ENCODE peak calls at places on chromosomes 4 and X, in five cellular contexts. K, T, S, L and R are unnamed samples.

GRCh38 chrX:17637235-17637634 is 100.1 kb upstream of the SCML1 start:
- DNase-seq in K (no peak), T (no peak), S (no peak), L (no peak), R (no peak)

GRCh38 chr4:154911097-154911496 is 130.0 kb downstream of the RBM46 start:
- DNase-seq in K (no peak), T (no peak), S (no peak), L (no peak), R (no peak)

GRCh38 chrX:153766098-153766817 is 2.2 kb downstream of the PLXNB3 start:
- DNase-seq in K (peak), T (no peak), S (no peak), L (peak), R (peak)

GRCh38 chr4:86242677-86243076 is 117.2 kb downstream of the MAPK10 start:
- DNase-seq in K (no peak), T (no peak), S (no peak), L (no peak), R (no peak)

GRCh38 chr4:112086036-112086434 is 59.2 kb upstream of the FAM241A start:
- DNase-seq in K (no peak), T (no peak), S (no peak), L (no peak), R (no peak)

GRCh38 chr4:109557433-109557832 is 2.6 kb upstream of the MCUB start:
- DNase-seq in K (no peak), T (no peak), S (no peak), L (no peak), R (no peak)

GRCh38 chr4:105679186-105679585 is 29.3 kb downstream of the INTS12 start:
- DNase-seq in K (no peak), T (no peak), S (no peak), L (no peak), R (no peak)

GRCh38 chr4:124061413-124061812 is 651.1 kb downstream of the ANKRD50 start:
- DNase-seq in K (no peak), T (no peak), S (no peak), L (no peak), R (no peak)

GRCh38 chr4:123889376-123889945 is 492.9 kb downstream of the SPRY1 start:
- DNase-seq in K (no peak), T (no peak), S (no peak), L (no peak), R (no peak)

GRCh38 chrX:80430826-80431501 is 10.7 kb downstream of the TENT5D start:
- DNase-seq in K (peak), T (no peak), S (peak), L (no peak), R (no peak)

GRCh38 chrX:125203379-125203736 is 116.3 kb upstream of the TEX13C start:
- DNase-seq in K (no peak), T (no peak), S (peak), L (no peak), R (no peak)

GRCh38 chr4:122539861-122540465 is 80.9 kb downstream of the IL21 start:
- DNase-seq in K (no peak), T (no peak), S (no peak), L (no peak), R (no peak)

GRCh38 chr4:1862055-1862911 is 6.3 kb upstream of the LETM1 start:
- DNase-seq in K (peak), T (no peak), S (no peak), L (peak), R (peak)

GRCh38 chr4:7389719-7390118 is 45.0 kb downstream of the PSAPL1 start:
- DNase-seq in K (no peak), T (no peak), S (peak), L (no peak), R (no peak)

GRCh38 chrX:93422693-93423092 is 250.7 kb downstream of the NAP1L3 start:
- DNase-seq in K (peak), T (no peak), S (no peak), L (no peak), R (no peak)

GRCh38 chrX:31232506-31232905 is 160.7 kb upstream of the FTHL17 start:
- DNase-seq in K (no peak), T (no peak), S (no peak), L (no peak), R (no peak)

GRCh38 chr4:148434075-148434773 is 8.0 kb downstream of the NR3C2 start:
- DNase-seq in K (no peak), T (no peak), S (no peak), L (no peak), R (no peak)

GRCh38 chrX:110402091-110402854 is 43.6 kb downstream of the RTL9 start:
- DNase-seq in K (peak), T (no peak), S (no peak), L (no peak), R (no peak)

GRCh38 chr4:126530996-126531585 is 1101.7 kb upstream of the INTU start:
- DNase-seq in K (no peak), T (no peak), S (no peak), L (no peak), R (no peak)

GRCh38 chr4:117421706-117422105 is 336.3 kb upstream of the TRAM1L1 start:
- DNase-seq in K (no peak), T (no peak), S (no peak), L (no peak), R (no peak)

GRCh38 chr4:176753049-176753448 is 39.7 kb downstream of the VEGFC start:
- DNase-seq in K (no peak), T (no peak), S (no peak), L (no peak), R (no peak)

GRCh38 chr4:109648266-109648996 is 54.8 kb downstream of the CASP6 start:
- DNase-seq in K (no peak), T (peak), S (no peak), L (no peak), R (peak)

GRCh38 chr4:20512053-20512810 is 188.0 kb upstream of the PACRGL start:
- DNase-seq in K (no peak), T (no peak), S (no peak), L (no peak), R (no peak)

GRCh38 chrX:130060122-130061069 is 49.9 kb downstream of the ELF4 start:
- DNase-seq in K (peak), T (no peak), S (peak), L (peak), R (peak)

GRCh38 chrX:24154490-24155034 is 5.0 kb downstream of the ZFX start:
- DNase-seq in K (no peak), T (no peak), S (no peak), L (no peak), R (no peak)

GRCh38 chrX:50903387-50904027 is 7.0 kb upstream of the BMP15 start:
- DNase-seq in K (peak), T (no peak), S (peak), L (no peak), R (peak)

GRCh38 chr4:135267148-135267878 is 1065.7 kb upstream of the PABPC4L start:
- DNase-seq in K (no peak), T (no peak), S (no peak), L (no peak), R (no peak)

GRCh38 chr4:153792893-153793227 is 4.0 kb upstream of the SFRP2 start:
- DNase-seq in K (no peak), T (no peak), S (no peak), L (no peak), R (no peak)

GRCh38 chrX:9724711-9725110 is 40.9 kb downstream of the GPR143 start:
- DNase-seq in K (no peak), T (no peak), S (no peak), L (no peak), R (no peak)

GRCh38 chrX:45712067-45712466 is 511.4 kb upstream of the DIPK2B start:
- DNase-seq in K (no peak), T (no peak), S (no peak), L (no peak), R (no peak)

GRCh38 chr4:65096630-65097029 is 573.7 kb downstream of the EPHA5 start:
- DNase-seq in K (no peak), T (no peak), S (no peak), L (no peak), R (no peak)

GRCh38 chr4:143375326-143376073 is 38.8 kb downstream of the GAB1 start:
- DNase-seq in K (peak), T (no peak), S (no peak), L (no peak), R (no peak)

GRCh38 chrX:103274284-103274683 is 2.3 kb downstream of the TCEAL5 start:
- DNase-seq in K (no peak), T (no peak), S (no peak), L (no peak), R (no peak)

GRCh38 chr4:130124066-130124465 is 1028.1 kb downstream of the C4orf33 start:
- DNase-seq in K (no peak), T (no peak), S (no peak), L (no peak), R (no peak)

GRCh38 chr4:16865897-16866283 is 32.6 kb downstream of the LDB2 start:
- DNase-seq in K (no peak), T (no peak), S (no peak), L (no peak), R (no peak)

DNA sequence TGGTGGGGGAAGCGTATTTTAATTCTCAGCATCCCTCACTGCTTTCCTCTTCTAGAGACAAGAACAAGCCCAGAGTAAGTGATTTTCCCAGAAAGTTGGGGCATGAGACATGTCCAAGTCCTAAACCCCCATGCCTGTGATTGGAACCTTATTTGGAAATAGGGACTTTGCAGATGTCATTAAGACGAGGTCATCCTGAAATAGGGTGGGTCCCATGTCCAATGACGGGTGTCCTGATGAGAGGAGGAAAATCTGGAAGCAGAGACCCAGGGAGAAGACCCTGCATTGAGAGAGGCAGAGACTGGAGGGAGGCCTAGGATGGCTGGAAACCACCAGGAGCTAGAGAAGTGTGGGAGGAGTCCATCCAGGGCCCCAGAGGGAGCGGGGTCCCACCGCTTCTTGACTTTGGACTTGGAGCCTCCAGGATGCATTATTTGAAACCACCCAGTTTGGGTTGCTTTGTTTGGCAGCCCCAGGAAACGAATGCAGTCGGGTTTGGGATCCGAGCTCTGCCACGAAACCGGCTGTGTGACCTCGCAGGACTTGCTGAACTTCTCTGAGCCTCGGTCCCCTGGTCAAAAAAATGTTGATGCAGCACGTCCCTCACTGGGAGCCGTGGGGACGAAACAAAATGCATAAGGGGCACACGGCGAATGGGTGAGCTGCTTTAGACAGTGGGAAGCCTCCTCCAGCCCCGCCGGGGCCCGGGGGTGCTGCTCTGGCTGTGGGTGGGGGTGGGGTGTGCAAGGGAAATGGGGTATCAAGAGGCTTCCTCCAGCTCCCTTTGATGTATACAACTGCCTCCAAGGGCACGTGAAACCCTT is 113.9 kb downstream of the CPZ start:
- DNase-seq in K (no peak), T (no peak), S (peak), L (no peak), R (no peak)
- TF ChIP-seq TAF1 in K (no peak), T (no peak), S (no peak), L (no peak), R (no peak)

DNA sequence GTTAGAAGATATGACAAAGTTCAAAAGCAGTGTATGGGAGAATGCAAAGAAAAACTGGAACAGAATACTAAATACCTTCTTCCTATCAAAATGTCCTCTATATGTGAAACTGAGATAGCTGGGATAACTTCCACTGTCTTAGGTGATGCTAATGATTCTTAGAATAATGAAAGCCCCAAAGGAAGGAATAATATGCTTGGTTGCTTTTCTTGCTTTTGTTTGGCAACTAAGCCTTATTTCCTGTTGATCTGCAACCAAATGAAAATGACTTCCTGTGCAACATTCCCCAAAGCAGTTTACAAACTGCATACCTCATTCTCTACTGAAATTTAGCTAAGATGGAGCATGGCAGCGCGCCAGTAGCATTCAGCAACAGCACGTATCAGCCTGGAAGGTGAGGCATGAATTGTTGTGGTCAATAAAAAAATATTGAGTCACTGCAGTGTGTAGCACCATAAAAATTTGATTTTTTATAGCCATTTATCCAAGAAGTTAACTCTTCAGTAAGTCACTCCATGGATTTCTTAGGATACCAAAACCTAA is 18.7 kb downstream of the NDNF start:
- DNase-seq in K (no peak), T (no peak), S (no peak), L (no peak), R (no peak)
- TF ChIP-seq POLR2AphosphoS5 in K (no peak), T (no peak), S (no peak), L (no peak), R (no peak)

DNA sequence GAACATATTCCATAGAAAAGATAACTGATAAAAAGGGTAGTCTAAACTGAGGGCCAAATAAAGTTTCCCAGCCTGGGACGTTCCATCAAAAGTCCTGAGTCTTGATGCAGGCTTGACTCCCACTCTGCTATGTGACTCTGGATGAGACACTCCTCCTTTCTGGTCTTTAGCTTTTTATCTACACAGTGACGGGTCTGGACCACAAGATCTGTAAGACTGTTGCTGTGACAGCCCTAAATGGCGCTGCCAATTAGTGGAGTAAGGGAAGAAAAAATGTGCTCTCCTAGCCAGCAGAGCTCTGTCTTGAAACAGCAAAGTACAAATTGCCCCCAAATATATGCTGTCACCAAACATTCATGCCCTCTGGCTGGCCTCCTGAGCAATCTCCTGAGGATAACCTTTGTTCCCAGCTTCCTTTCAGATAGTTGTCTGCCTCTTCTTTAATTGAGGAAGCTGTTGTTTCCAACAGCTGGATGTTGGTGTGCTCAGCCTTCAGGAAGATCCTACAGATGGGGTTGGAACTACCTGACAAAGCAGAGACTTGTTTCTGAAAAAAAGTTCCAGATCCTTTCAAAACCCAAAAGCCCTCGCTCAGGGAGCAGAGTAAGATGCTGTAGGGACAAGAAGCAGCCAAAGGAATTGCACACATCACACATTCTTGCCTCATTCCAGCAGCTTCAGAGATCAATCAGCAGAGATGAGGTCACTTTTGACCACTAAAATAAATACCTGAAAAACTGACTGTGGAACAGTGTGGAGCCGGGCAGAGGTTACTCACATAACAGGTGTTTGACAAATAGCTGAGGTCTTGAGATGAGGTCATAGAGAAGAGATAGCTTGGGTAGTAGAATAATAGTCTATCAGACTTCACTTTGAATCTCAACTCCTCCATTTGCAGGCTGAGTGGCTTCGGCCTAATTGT is 383.4 kb upstream of the FGF13 start:
- DNase-seq in K (no peak), T (no peak), S (no peak), L (no peak), R (no peak)
- TF ChIP-seq TAF1 in K (no peak), T (no peak), S (no peak), L (no peak), R (no peak)

DNA sequence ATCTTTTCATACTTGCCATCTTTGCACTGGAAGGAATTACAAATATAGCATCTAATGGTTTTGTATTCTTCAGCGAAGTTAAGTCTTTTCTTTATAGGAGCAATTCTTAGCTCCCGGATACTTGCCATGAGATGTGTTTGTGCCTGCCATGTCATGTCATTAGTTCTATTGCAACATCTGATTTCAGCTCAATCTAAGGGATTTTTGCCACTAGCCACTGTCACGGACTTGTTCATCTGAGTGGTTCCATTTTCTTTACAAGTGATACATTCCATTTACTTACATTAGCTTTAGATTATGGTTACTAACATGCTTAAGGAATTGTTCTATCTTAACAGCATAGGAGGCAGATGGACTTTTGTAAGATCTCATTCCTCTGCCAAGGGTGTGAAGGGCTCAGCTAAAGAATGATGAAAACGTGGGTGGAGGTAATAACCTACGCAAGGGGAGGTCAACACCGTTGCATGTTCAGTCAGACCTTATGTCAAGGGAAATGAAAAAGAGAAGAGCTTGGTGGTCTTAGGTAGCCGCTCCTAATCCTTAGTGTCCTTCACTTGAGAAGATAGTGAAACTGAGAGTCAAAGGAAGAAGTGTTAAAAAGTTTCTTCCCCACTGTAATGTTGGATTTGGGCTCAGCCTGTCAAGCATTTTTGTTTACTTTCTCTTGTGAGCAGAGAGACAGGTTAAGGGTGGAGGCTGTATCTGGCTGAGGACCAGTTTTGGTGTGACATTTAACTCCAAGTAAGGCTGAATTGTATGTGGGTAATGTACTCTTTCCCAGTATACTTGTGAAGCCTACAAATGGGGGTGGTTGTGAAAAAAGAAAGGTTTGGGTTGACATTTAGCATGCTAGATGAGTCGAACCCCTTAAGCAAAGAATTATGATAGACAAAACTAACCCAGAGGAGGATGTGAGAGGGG is 3.6 kb upstream of the KLHL2 start:
- DNase-seq in K (no peak), T (no peak), S (no peak), L (no peak), R (no peak)
- TF ChIP-seq POLR2AphosphoS5 in K (no peak), T (no peak), S (no peak), L (no peak), R (no peak)

GRCh38 chr4:99458911-99459447 is 23.8 kb upstream of the ADH7 start:
- DNase-seq in K (no peak), T (no peak), S (no peak), L (no peak), R (no peak)
- TF ChIP-seq TAF1 in K (no peak), T (no peak), S (no peak), L (no peak), R (no peak)

DNA sequence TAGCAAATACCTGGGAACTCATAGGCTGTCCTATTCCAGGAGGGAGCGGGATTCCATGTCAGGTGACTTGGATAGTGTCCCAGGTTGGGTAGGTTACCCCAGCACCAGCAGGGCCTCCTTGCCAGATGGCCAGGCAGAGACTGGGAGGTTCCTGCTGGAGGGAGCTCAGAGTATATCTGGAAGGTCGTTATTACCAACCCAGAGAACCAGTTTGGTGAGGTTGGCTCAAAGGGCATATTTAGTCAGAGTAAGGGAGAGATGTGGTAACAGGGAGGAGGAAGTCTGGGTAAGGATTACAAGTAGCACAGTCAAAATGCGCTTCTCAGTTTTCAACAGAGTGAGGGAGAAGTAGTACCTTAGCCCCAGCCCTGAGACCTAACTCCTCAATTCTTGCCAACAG is 53.3 kb upstream of the LNX1 start:
- DNase-seq in K (no peak), T (no peak), S (no peak), L (no peak), R (no peak)
- TF ChIP-seq POLR2AphosphoS5 in K (no peak), T (no peak), S (no peak), L (no peak), R (no peak)

DNA sequence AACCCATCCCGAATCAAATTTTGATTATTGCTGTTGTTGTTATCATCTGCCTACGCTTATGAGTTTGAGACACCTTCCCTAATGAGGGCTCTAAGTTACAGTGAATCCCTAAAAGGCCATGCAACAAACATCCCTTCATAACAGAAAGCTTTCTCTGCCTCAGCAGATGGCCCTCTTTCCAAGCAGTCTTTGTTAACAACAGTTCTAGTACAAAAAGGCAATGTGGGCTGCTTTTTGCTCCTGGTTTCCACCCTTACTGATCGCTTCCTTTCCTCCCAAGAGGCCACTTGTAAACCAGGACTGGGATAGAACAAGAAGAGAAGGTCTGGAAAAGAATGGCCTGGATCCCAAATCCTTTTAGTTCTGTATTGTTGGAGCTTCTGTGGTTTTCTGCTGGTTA is 24.2 kb downstream of the GPC4 start:
- DNase-seq in K (no peak), T (no peak), S (no peak), L (no peak), R (no peak)
- TF ChIP-seq TAF1 in K (no peak), T (no peak), S (no peak), L (no peak), R (no peak)

GRCh38 chrX:49165901-49166881 is 3.6 kb downstream of the MAGIX start:
- DNase-seq in K (peak), T (peak), S (peak), L (no peak), R (no peak)
- TF ChIP-seq POLR2AphosphoS5 in K (no peak), T (no peak), S (no peak), L (no peak), R (no peak)

GRCh38 chrX:68936608-68937007 is 107.8 kb downstream of the EFNB1 start:
- DNase-seq in K (no peak), T (no peak), S (no peak), L (no peak), R (no peak)
- TF ChIP-seq TAF1 in K (no peak), T (no peak), S (no peak), L (no peak), R (no peak)